ENCODE peak calls at places on chromosomes 4 and X, in eight cellular contexts. M is Jurkat, Clone E6-1; E is M059J; Y is stimulated activated CD8-positive, alpha-beta memory T cell treated with anti-CD3 and anti-CD28 coated beads, Interleukin-15, amount 100 ng/mL, for 48 hours; C is EL; W is HCEC 1CT; R is type B pancreatic cell; P is islet precursor cell. H is an unnamed sample.

GRCh38 chrX:132086717-132087116 is 41.1 kb downstream of the FRMD7 start:
- DNase-seq in M (no peak), E (peak; percentile 22), Y (no peak), C (peak; percentile 14), W (peak; percentile 41), R (no peak), P (no peak), H (no peak)

GRCh38 chr4:22987861-22988260 is 295.1 kb downstream of the GBA3 start:
- DNase-seq in M (no peak), E (peak; percentile 77), Y (no peak), C (peak; percentile 83), W (no peak), R (no peak), P (no peak), H (peak; percentile 79)

GRCh38 chrX:126342859-126343258 is 176.8 kb upstream of the DCAF12L2 start:
- DNase-seq in M (no peak), E (no peak), Y (no peak), C (no peak), W (no peak), R (no peak), P (no peak), H (no peak)

GRCh38 chrX:72029473-72030411 is 102.0 kb downstream of the RTL5 start:
- DNase-seq in M (no peak), E (peak; percentile 94), Y (no peak), C (peak; percentile 88), W (peak; percentile 86), R (peak; percentile 45), P (peak; percentile 70), H (peak; percentile 73)

GRCh38 chr4:20416800-20417199 is 165.1 kb downstream of the SLIT2 start:
- DNase-seq in M (no peak), E (no peak), Y (no peak), C (no peak), W (no peak), R (no peak), P (no peak), H (no peak)

GRCh38 chr4:23946307-23946706 is 56.5 kb upstream of the PPARGC1A start:
- DNase-seq in M (no peak), E (no peak), Y (no peak), C (no peak), W (no peak), R (no peak), P (no peak), H (no peak)

GRCh38 chr4:181863846-181864245 is 379.4 kb upstream of the TENM3 start:
- DNase-seq in M (no peak), E (no peak), Y (no peak), C (no peak), W (no peak), R (no peak), P (no peak), H (no peak)

GRCh38 chr4:73007526-73008100 is 61.9 kb downstream of the COX18 start:
- DNase-seq in M (no peak), E (no peak), Y (no peak), C (no peak), W (no peak), R (no peak), P (no peak), H (no peak)

GRCh38 chr4:158824425-158825274 is 55.8 kb downstream of the FNIP2 start:
- DNase-seq in M (no peak), E (peak; percentile 55), Y (no peak), C (no peak), W (no peak), R (no peak), P (peak; percentile 78), H (no peak)

GRCh38 chr4:1099684-1100335 is 13.6 kb downstream of the RNF212 start:
- DNase-seq in M (no peak), E (no peak), Y (no peak), C (no peak), W (no peak), R (no peak), P (no peak), H (no peak)

GRCh38 chrX:40155617-40156471 is 58.1 kb upstream of the BCOR start:
- DNase-seq in M (no peak), E (no peak), Y (no peak), C (no peak), W (no peak), R (no peak), P (peak; percentile 76), H (no peak)

GRCh38 chr4:164871673-164872072 is 5.3 kb upstream of the APELA start:
- DNase-seq in M (no peak), E (no peak), Y (no peak), C (no peak), W (no peak), R (no peak), P (no peak), H (no peak)

GRCh38 chr4:14752341-14753046 is 249.8 kb upstream of the CPEB2 start:
- DNase-seq in M (no peak), E (peak; percentile 4), Y (no peak), C (no peak), W (no peak), R (no peak), P (no peak), H (no peak)

GRCh38 chr4:112817933-112818921 is 181.3 kb downstream of the LARP7 start:
- DNase-seq in M (no peak), E (peak; percentile 51), Y (peak; percentile 55), C (peak; percentile 86), W (peak; percentile 65), R (no peak), P (peak; percentile 99), H (peak; percentile 94)

GRCh38 chrX:24014388-24015018 is 12.5 kb downstream of the KLHL15 start:
- DNase-seq in M (no peak), E (no peak), Y (peak; percentile 46), C (no peak), W (no peak), R (no peak), P (no peak), H (no peak)

GRCh38 chrX:13605611-13606010 is 36.2 kb downstream of the EGFL6 start:
- DNase-seq in M (no peak), E (no peak), Y (no peak), C (no peak), W (no peak), R (no peak), P (no peak), H (no peak)

GRCh38 chr4:157204634-157205244 is 15.8 kb upstream of the GRIA2 start:
- DNase-seq in M (peak; percentile 39), E (no peak), Y (no peak), C (no peak), W (no peak), R (no peak), P (peak; percentile 74), H (no peak)

GRCh38 chrX:66635360-66635759 is 3.5 kb downstream of the EDA2R start:
- DNase-seq in M (no peak), E (no peak), Y (no peak), C (peak; percentile 87), W (peak; percentile 87), R (no peak), P (no peak), H (peak; percentile 40)

GRCh38 chr4:819401-820229 is 6.3 kb downstream of the CPLX1 start:
- DNase-seq in M (no peak), E (no peak), Y (no peak), C (no peak), W (no peak), R (no peak), P (peak; percentile 43), H (no peak)

GRCh38 chr4:9600246-9600645 is 156.0 kb downstream of the DEFB131A start:
- DNase-seq in M (no peak), E (no peak), Y (no peak), C (no peak), W (no peak), R (no peak), P (no peak), H (no peak)

GRCh38 chrX:39850630-39851152 is 247.1 kb downstream of the BCOR start:
- DNase-seq in M (peak; percentile 87), E (peak; percentile 54), Y (no peak), C (peak; percentile 40), W (no peak), R (no peak), P (no peak), H (no peak)

GRCh38 chr4:52203351-52203750 is 152.2 kb downstream of the SPATA18 start:
- DNase-seq in M (no peak), E (no peak), Y (no peak), C (no peak), W (no peak), R (no peak), P (no peak), H (no peak)

GRCh38 chr4:186979966-186980745 is 256.5 kb upstream of the FAT1 start:
- DNase-seq in M (no peak), E (peak; percentile 54), Y (no peak), C (no peak), W (peak; percentile 7), R (no peak), P (no peak), H (peak; percentile 17)

GRCh38 chr4:100379583-100380105 is 138.2 kb downstream of the EMCN start:
- DNase-seq in M (no peak), E (no peak), Y (no peak), C (no peak), W (no peak), R (no peak), P (peak; percentile 40), H (no peak)

GRCh38 chr4:122012735-122013134 is 60.9 kb upstream of the TRPC3 start:
- DNase-seq in M (no peak), E (no peak), Y (no peak), C (peak; percentile 41), W (peak; percentile 63), R (no peak), P (no peak), H (peak; percentile 72)

GRCh38 chrX:40368611-40369061 is 212.1 kb upstream of the ATP6AP2 start:
- DNase-seq in M (no peak), E (no peak), Y (no peak), C (no peak), W (no peak), R (no peak), P (no peak), H (no peak)

GRCh38 chr4:102794999-102795398 is 32.4 kb downstream of the UBE2D3 start:
- DNase-seq in M (no peak), E (no peak), Y (no peak), C (no peak), W (no peak), R (no peak), P (no peak), H (no peak)

GRCh38 chrX:74924449-74925209 is 623 bp downstream of the NEXMIF start:
- DNase-seq in M (peak; percentile 46), E (no peak), Y (peak; percentile 5), C (peak; percentile 2), W (no peak), R (peak; percentile 67), P (peak; percentile 70), H (no peak)

GRCh38 chr4:108118505-108118904 is 50.2 kb downstream of the LEF1 start:
- DNase-seq in M (no peak), E (peak; percentile 69), Y (no peak), C (no peak), W (no peak), R (no peak), P (peak; percentile 80), H (no peak)

GRCh38 chrX:22134681-22135080 is 102.6 kb downstream of the PHEX start:
- DNase-seq in M (no peak), E (peak; percentile 91), Y (no peak), C (peak; percentile 70), W (peak; percentile 75), R (no peak), P (peak; percentile 91), H (peak; percentile 44)

GRCh38 chrX:132716006-132716405 is 227.2 kb upstream of the MBNL3 start:
- DNase-seq in M (no peak), E (no peak), Y (no peak), C (no peak), W (peak; percentile 3), R (no peak), P (no peak), H (no peak)

H was measured in stromal cell of bone marrow.